ENCODE peak calls at places on chromosomes 6 and 20, in six cellular contexts. G is H9, X is trophoblast cell, Q is IMR-90, V is H1, D is neuronal stem cell. U is an unnamed sample.

GRCh38 chr20:41632896-41633295 is 14.7 kb upstream of the CHD6 start:
- DNase-seq in G (no peak), X (no peak), Q (peak), V (no peak), D (no peak), U (peak)

GRCh38 chr6:97133071-97133470 is 149.9 kb downstream of the MMS22L start:
- DNase-seq in G (no peak), X (no peak), Q (no peak), V (no peak), D (no peak), U (no peak)

GRCh38 chr6:170130201-170130621 is 160.7 kb downstream of the DLL1 start:
- DNase-seq in G (no peak), X (no peak), Q (no peak), V (no peak), D (no peak), U (no peak)

GRCh38 chr6:149230729-149231434 is 86.6 kb upstream of the TAB2 start:
- DNase-seq in G (no peak), X (no peak), Q (no peak), V (no peak), D (no peak), U (no peak)

GRCh38 chr6:52261229-52261628 is 16.9 kb upstream of the IL17F start:
- DNase-seq in G (no peak), X (no peak), Q (peak), V (no peak), D (no peak), U (peak)

GRCh38 chr20:57388953-57389694 is 2.1 kb upstream of the RBM38 start:
- DNase-seq in G (peak), X (peak), Q (peak), V (no peak), D (peak), U (peak)

GRCh38 chr20:57743450-57744095 is 33.8 kb upstream of the PMEPA1 start:
- DNase-seq in G (no peak), X (no peak), Q (no peak), V (no peak), D (no peak), U (no peak)

GRCh38 chr6:169046483-169047192 is 207.0 kb downstream of the THBS2 start:
- DNase-seq in G (no peak), X (no peak), Q (peak), V (no peak), D (no peak), U (no peak)

GRCh38 chr6:118530942-118531341 is 17.2 kb upstream of the PLN start:
- DNase-seq in G (no peak), X (no peak), Q (no peak), V (no peak), D (no peak), U (no peak)

GRCh38 chr6:22003219-22003779 is 293.5 kb downstream of the PRL start:
- DNase-seq in G (no peak), X (no peak), Q (peak), V (no peak), D (no peak), U (no peak)

GRCh38 chr6:161152904-161153662 is 120.8 kb downstream of the AGPAT4 start:
- DNase-seq in G (no peak), X (no peak), Q (no peak), V (no peak), D (no peak), U (no peak)

GRCh38 chr20:22403860-22404608 is 180.3 kb downstream of the FOXA2 start:
- DNase-seq in G (no peak), X (no peak), Q (no peak), V (no peak), D (peak), U (peak)

GRCh38 chr20:45935416-45936046 is 1.0 kb downstream of the PCIF1 start:
- DNase-seq in G (no peak), X (no peak), Q (peak), V (no peak), D (no peak), U (peak)

GRCh38 chr6:112237644-112238043 is 16.7 kb downstream of the LAMA4 start:
- DNase-seq in G (no peak), X (no peak), Q (peak), V (no peak), D (no peak), U (no peak)

GRCh38 chr6:167679791-167680604 is 146.7 kb upstream of the AFDN start:
- DNase-seq in G (no peak), X (no peak), Q (no peak), V (no peak), D (no peak), U (no peak)

GRCh38 chr6:30207619-30208295 is 5.4 kb downstream of the TRIM26 start:
- DNase-seq in G (no peak), X (no peak), Q (no peak), V (no peak), D (no peak), U (no peak)

GRCh38 chr20:41353530-41353929 is 12.9 kb downstream of the LPIN3 start:
- DNase-seq in G (no peak), X (no peak), Q (no peak), V (no peak), D (no peak), U (no peak)

GRCh38 chr20:19995220-19995863 is 21.8 kb upstream of the NAA20 start:
- DNase-seq in G (no peak), X (peak), Q (peak), V (no peak), D (no peak), U (peak)

GRCh38 chr6:168370310-168370991 is 50.9 kb upstream of the DACT2 start:
- DNase-seq in G (peak), X (peak), Q (no peak), V (peak), D (peak), U (peak)

GRCh38 chr6:150684715-150685459 is 85.2 kb downstream of the PLEKHG1 start:
- DNase-seq in G (no peak), X (no peak), Q (no peak), V (no peak), D (no peak), U (no peak)

GRCh38 chr20:23646106-23646958 is 8.6 kb upstream of the CST3 start:
- DNase-seq in G (no peak), X (no peak), Q (no peak), V (no peak), D (no peak), U (no peak)

GRCh38 chr20:34066476-34067090 is 45.5 kb downstream of the EIF2S2 start:
- DNase-seq in G (no peak), X (no peak), Q (peak), V (no peak), D (no peak), U (peak)

GRCh38 chr6:142819603-142820335 is 125.2 kb downstream of the HIVEP2 start:
- DNase-seq in G (no peak), X (no peak), Q (peak), V (no peak), D (no peak), U (peak)

GRCh38 chr6:34462561-34462971 is 3.3 kb upstream of the PACSIN1 start:
- DNase-seq in G (peak), X (no peak), Q (no peak), V (peak), D (no peak), U (peak)

GRCh38 chr20:57066126-57066900 is 200.1 kb downstream of the BMP7 start:
- DNase-seq in G (no peak), X (no peak), Q (no peak), V (no peak), D (no peak), U (peak)

GRCh38 chr20:38001981-38002380 is 31.3 kb downstream of the TTI1 start:
- DNase-seq in G (no peak), X (peak), Q (peak), V (no peak), D (no peak), U (peak)

GRCh38 chr6:11279213-11279780 is 46.8 kb upstream of the NEDD9 start:
- DNase-seq in G (no peak), X (peak), Q (peak), V (no peak), D (no peak), U (no peak)

GRCh38 chr6:166751051-166751595 is 124.1 kb upstream of the RPS6KA2 start:
- DNase-seq in G (peak), X (peak), Q (no peak), V (no peak), D (no peak), U (no peak)

GRCh38 chr6:82145926-82146452 is 101.6 kb downstream of the IBTK start:
- DNase-seq in G (no peak), X (no peak), Q (no peak), V (no peak), D (no peak), U (no peak)

GRCh38 chr6:13406781-13407180 is 78.4 kb upstream of the TBC1D7 start:
- DNase-seq in G (no peak), X (no peak), Q (no peak), V (no peak), D (no peak), U (no peak)

GRCh38 chr6:8132130-8132529 is 29.8 kb upstream of the EEF1E1 start:
- DNase-seq in G (no peak), X (no peak), Q (no peak), V (no peak), D (no peak), U (no peak)
- H2AFZ ChIP-seq in G (no peak), X (no peak), Q (peak), V (no peak), D (peak), U (no peak)

DNA sequence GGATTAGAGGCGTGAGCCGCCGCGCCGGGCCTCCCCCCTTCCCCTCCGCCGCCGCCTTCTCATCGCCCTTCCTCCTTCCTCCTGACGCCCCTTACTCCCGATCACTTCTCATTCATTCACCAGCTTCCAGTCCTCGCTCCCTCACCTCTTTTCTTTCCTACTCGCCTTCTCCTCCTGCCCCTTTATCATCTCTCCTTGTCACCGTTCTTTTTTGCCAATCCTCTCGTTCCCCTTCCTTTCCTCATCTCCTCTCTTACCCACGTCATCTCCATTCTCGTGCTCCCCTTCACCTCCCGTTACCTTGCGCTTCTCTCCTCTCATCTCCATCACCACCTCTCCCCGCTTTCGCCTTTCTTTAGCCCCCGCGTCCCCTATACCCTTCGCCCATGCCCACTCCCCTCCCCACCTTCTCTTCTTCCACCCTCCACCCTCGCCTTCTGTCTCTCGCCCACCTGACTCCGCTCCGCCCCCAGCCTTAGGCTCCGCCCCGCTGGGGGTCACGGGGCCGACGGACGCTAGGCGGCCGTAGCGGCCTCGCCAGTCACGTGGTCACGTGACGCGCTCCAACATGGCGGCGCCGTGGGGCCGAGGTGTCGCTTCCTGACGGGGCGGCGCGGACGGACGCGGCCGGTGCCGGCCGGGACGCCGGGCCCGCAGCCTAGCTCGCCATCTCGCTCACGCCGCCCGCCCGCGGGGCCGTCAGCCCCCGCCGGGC is at the start of gene ARFGEF2:
- DNase-seq in G (peak), X (peak), Q (peak), V (peak), D (peak), U (peak)
- H4K8ac ChIP-seq in G (no peak), X (peak), Q (peak), V (peak), D (no peak), U (peak)

GRCh38 chr6:43773981-43774775 is 4.2 kb downstream of the VEGFA start:
- DNase-seq in G (no peak), X (no peak), Q (no peak), V (no peak), D (no peak), U (no peak)
- H3K9ac ChIP-seq in G (no peak), X (no peak), Q (peak), V (no peak), D (peak), U (peak)

GRCh38 chr6:121809211-121809610 is 373.8 kb downstream of the GJA1 start:
- DNase-seq in G (no peak), X (no peak), Q (no peak), V (no peak), D (no peak), U (no peak)
- H2AFZ ChIP-seq in G (no peak), X (no peak), Q (no peak), V (peak), D (no peak), U (peak)

DNA sequence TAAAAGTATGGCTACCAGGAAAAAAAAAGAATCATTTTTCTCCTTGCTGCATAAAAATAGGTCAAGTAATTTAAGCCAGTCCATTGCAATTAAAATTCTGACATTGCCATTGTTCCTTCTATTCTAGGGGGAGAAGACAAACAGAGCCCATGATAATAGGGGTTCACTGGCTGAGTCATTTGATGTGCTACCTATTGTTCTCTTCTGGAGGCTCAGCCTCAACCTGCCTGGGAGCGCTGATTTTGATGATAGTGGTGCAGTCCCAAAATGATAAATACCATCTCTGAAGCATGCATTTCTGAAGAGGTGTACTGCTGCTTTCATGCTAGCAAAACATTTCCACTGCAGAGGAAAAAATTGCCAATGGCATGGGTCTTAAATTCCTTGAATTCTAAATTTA is 5.8 kb downstream of the CITED2 start:
- DNase-seq in G (no peak), X (no peak), Q (no peak), V (no peak), D (peak), U (no peak)
- H4K8ac ChIP-seq in G (no peak), X (no peak), Q (no peak), V (no peak), D (no peak), U (no peak)